ENCODE peak calls at places on chromosomes 3 and 15, in four cellular contexts. T is stomach, S is heart left ventricle, U is left lung. G is an unnamed sample. For H3K4me1, the result is how much of the 10 kb centered on the place peaks cover.

GRCh38 chr3:117842086-117842485 is 1132.5 kb downstream of the TUSC7 start:
- DNase-seq in T (no peak), S (no peak), U (no peak), G (no peak)

GRCh38 chr15:32676095-32676643 is 34.7 kb downstream of the SCG5 start:
- DNase-seq in T (no peak), U (no peak), S (no peak), G (no peak)

GRCh38 chr3:195352895-195353488 is 82.0 kb upstream of the XXYLT1 start:
- DNase-seq in S (no peak), U (no peak), T (no peak), G (no peak)

GRCh38 chr3:100163787-100164186 is 49.5 kb upstream of the FILIP1L start:
- DNase-seq in U (no peak), S (no peak), T (no peak), G (no peak)

GRCh38 chr3:169144691-169145090 is 518.8 kb downstream of the MECOM start:
- DNase-seq in U (no peak), S (no peak), T (no peak), G (no peak)

GRCh38 chr3:9222049-9222448 is 27.4 kb downstream of the SRGAP3 start:
- DNase-seq in T (no peak), U (no peak), S (no peak), G (no peak)

GRCh38 chr3:99915911-99916310 is 98.2 kb downstream of the CMSS1 start:
- DNase-seq in U (no peak), S (no peak), T (no peak), G (no peak)

GRCh38 chr15:89954541-89954940 is 41.8 kb upstream of the ARPIN start:
- DNase-seq in U (no peak), S (no peak), T (no peak), G (no peak)

GRCh38 chr3:116029286-116029685 is 406.0 kb downstream of the GAP43 start:
- DNase-seq in S (no peak), T (no peak), U (no peak), G (no peak)

GRCh38 chr3:191980443-191980842 is 519.5 kb downstream of the PYDC2 start:
- DNase-seq in S (no peak), T (no peak), U (no peak), G (no peak)

GRCh38 chr3:124951511-124952390 is 17.2 kb upstream of the MUC13 start:
- DNase-seq in T (no peak), S (no peak), U (no peak), G (no peak)

GRCh38 chr3:187077085-187077484 is 62.2 kb downstream of the RPL39L start:
- DNase-seq in T (no peak), S (no peak), U (no peak), G (no peak)

GRCh38 chr3:195896361-195897080 is 11.8 kb downstream of the TNK2 start:
- DNase-seq in S (peak), U (no peak), T (no peak), G (no peak)

GRCh38 chr3:154981201-154981600 is 98.9 kb upstream of the MME start:
- DNase-seq in U (no peak), S (no peak), T (no peak), G (no peak)

GRCh38 chr15:73165844-73166243 is 113.6 kb downstream of the NEO1 start:
- DNase-seq in U (no peak), T (no peak), S (no peak), G (no peak)

GRCh38 chr15:90603893-90604292 is 74.2 kb downstream of the CRTC3 start:
- DNase-seq in U (peak), T (peak), S (peak), G (no peak)

GRCh38 chr3:194161181-194162045 is 25.5 kb downstream of the HES1 start:
- DNase-seq in U (no peak), S (no peak), T (peak), G (no peak)

GRCh38 chr3:129323651-129324294 is 45.1 kb downstream of the HMCES start:
- DNase-seq in S (peak), T (no peak), U (no peak), G (no peak)

GRCh38 chr3:158863247-158863646 is 61.4 kb downstream of the MFSD1 start:
- DNase-seq in S (no peak), U (no peak), T (no peak), G (no peak)

DNA sequence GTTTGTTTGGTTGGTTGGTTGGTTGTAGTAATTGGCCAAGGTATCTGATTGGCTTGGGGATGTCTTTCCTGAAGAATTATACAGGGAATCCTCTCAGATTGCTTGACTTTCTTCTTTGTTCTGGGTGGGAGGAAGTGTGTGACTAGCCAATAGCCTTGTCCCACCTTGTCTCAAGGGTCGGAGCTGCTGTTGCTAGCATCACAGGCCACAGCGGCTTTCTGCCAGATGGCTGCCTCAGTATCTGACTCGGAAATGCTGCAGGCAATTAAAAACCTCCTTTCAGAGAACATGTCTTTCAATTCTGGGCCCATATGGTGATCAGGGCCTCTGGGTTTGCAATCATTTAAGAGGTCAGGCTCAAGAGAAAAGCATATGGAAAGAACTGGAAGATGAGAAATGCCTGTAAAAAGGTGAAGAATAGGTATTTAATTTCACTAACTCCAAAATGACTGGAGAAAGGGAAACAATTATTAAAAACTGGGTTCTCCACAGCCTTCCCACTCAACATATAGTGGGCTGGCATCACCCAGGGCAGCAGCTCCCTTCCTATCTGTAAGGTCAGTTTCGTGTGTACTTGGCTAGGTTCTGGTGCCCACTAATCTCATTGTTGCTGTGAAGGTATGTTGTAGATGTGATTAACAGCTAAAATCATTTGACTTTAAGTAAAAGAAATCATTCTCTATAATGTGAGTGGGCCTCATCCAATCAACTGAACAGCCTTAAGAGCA is 32.4 kb downstream of the TGFBR2 start:
- DNase-seq in S (peak), T (no peak), U (no peak), G (no peak)
- H3K4me1 ChIP-seq in S (half or more), T (half or more), U (under half), G (half or more)

GRCh38 chr15:34494084-34494399 is 56.4 kb upstream of the GOLGA8A start:
- DNase-seq in T (no peak), S (no peak), U (no peak), G (no peak)
- H3K4me3 ChIP-seq in T (no peak), S (peak), U (no peak), G (no peak)

GRCh38 chr15:38130200-38130567 is 122.5 kb upstream of the SPRED1 start:
- DNase-seq in T (no peak), S (no peak), U (no peak), G (no peak)

GRCh38 chr15:38128389-38128788 is 124.2 kb upstream of the SPRED1 start:
- DNase-seq in S (no peak), U (no peak), T (no peak), G (no peak)

GRCh38 chr15:38127306-38127731 is 125.3 kb upstream of the SPRED1 start:
- DNase-seq in T (no peak), S (no peak), U (no peak), G (no peak)

GRCh38 chr15:38130739-38131498 is 121.7 kb upstream of the SPRED1 start:
- DNase-seq in U (peak), S (peak), T (peak), G (no peak)

GRCh38 chr15:38129531-38130199 is 123.0 kb upstream of the SPRED1 start:
- DNase-seq in S (no peak), U (peak), T (peak), G (no peak)
- H3K27ac ChIP-seq in S (peak), U (peak), T (peak), G (no peak)

GRCh38 chr3:188268336-188268735 is 114.4 kb downstream of the LPP start:
- DNase-seq in T (no peak), U (no peak), S (no peak), G (no peak)
- H3K4me1 ChIP-seq in T (half or more), U (under half), S (half or more), G (under half)

GRCh38 chr3:59463253-59463652 is 413.4 kb upstream of the CFAP20DC start:
- DNase-seq in U (no peak), T (no peak), S (no peak), G (no peak)
- H3K4me3 ChIP-seq in U (no peak), T (no peak), S (no peak), G (no peak)

DNA sequence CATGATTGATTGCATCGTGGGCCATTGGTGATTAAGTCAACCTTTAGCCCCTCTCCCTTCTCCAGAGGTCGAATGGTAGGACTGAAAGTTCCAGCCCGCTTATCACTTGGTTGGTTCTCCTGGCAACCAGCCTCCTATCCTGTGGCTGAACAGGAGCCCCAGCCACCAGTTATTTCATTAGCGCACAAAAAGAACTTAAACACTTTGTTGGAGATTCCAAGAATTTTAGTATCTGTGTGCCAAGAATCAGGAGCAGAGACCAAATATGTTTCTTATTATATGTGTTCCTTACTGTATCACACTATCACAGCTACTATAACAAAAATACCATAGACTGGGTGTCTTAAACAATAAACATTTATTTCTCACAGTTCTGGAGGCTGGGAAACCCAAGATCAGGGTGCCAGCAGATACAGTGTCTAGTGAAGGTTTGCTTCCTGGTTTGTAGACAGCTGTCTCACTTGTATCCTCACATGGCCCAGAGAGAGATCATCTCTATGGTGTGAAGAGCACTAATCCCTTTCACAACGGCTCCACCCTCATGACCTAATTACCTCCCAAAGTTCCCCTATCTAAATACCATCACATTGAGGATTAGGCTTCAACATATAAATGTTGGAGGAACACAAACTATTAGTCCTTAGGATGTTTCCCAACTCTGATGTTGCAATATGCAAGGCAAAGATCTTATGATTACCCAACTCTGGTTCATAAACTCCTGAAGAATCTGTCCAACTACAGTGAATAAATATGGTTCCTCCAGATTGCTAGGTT is 30.5 kb upstream of the APH1B start:
- DNase-seq in T (no peak), U (no peak), S (no peak), G (no peak)
- H3K27ac ChIP-seq in T (peak), U (peak), S (no peak), G (no peak)

GRCh38 chr3:143010024-143010423 is 8.7 kb downstream of the U2SURP start:
- DNase-seq in U (no peak), T (no peak), S (no peak), G (no peak)
- H3K4me1 ChIP-seq in U (under half), T (half or more), S (under half), G (under half)